ENCODE peak calls at places on chromosomes 7 and 10, in five cellular contexts. F is ovary, T is transverse colon, Y is spleen, N is HCT116. V is an unnamed sample.

GRCh38 chr7:23530901-23531793 is 634 bp downstream of the TRA2A start:
- DNase-seq in F (peak), T (peak), Y (peak), N (no peak), V (peak)

GRCh38 chr7:32206987-32207386 is 136.8 kb upstream of the PDE1C start:
- DNase-seq in F (no peak), T (no peak), Y (no peak), N (no peak), V (no peak)

GRCh38 chr7:153217032-153217431 is 457.5 kb downstream of the ACTR3B start:
- DNase-seq in F (no peak), T (no peak), Y (no peak), N (no peak), V (no peak)

GRCh38 chr10:22252801-22253577 is 35.2 kb upstream of the EBLN1 start:
- DNase-seq in F (peak), T (peak), Y (peak), N (no peak), V (peak)

GRCh38 chr10:18397886-18398285 is 253.5 kb downstream of the NSUN6 start:
- DNase-seq in F (no peak), T (no peak), Y (no peak), N (no peak), V (no peak)

GRCh38 chr7:20191044-20191867 is 25.9 kb downstream of the MACC1 start:
- DNase-seq in F (no peak), T (no peak), Y (peak), N (no peak), V (no peak)

GRCh38 chr7:12646139-12646538 is 41.3 kb upstream of the ARL4A start:
- DNase-seq in F (no peak), T (no peak), Y (no peak), N (no peak), V (no peak)

GRCh38 chr10:68242051-68242450 is 10.1 kb upstream of the ATOH7 start:
- DNase-seq in F (no peak), T (no peak), Y (no peak), N (no peak), V (no peak)

GRCh38 chr10:133359554-133359971 is 1.7 kb upstream of the FUOM start:
- DNase-seq in F (no peak), T (peak), Y (no peak), N (no peak), V (peak)

GRCh38 chr7:1710936-1711335 is 40.9 kb downstream of the ELFN1 start:
- DNase-seq in F (no peak), T (no peak), Y (peak), N (no peak), V (no peak)

GRCh38 chr7:85213500-85213899 is 26.6 kb upstream of the SEMA3D start:
- DNase-seq in F (no peak), T (no peak), Y (no peak), N (no peak), V (no peak)

GRCh38 chr7:18505870-18506460 is 10.4 kb downstream of the HDAC9 start:
- DNase-seq in F (no peak), T (no peak), Y (no peak), N (no peak), V (no peak)

GRCh38 chr7:90595341-90595800 is 750 bp upstream of the CDK14 start:
- DNase-seq in F (no peak), T (no peak), Y (no peak), N (no peak), V (no peak)

GRCh38 chr7:727104-727805 is at the start of gene PRKAR1B:
- DNase-seq in F (peak), T (peak), Y (peak), N (no peak), V (peak)

GRCh38 chr10:21071001-21071673 is 174.0 kb upstream of the NEBL start:
- DNase-seq in F (no peak), T (no peak), Y (no peak), N (no peak), V (no peak)

GRCh38 chr10:123272171-123272570 is 118.0 kb downstream of the BUB3 start:
- DNase-seq in F (no peak), T (no peak), Y (no peak), N (no peak), V (no peak)

GRCh38 chr10:129766611-129767550 is 197.2 kb downstream of the EBF3 start:
- DNase-seq in F (no peak), T (peak), Y (peak), N (no peak), V (no peak)

GRCh38 chr10:99620713-99621453 is 644 bp upstream of the SLC25A28 start:
- DNase-seq in F (peak), T (peak), Y (peak), N (peak), V (peak)
- TF ChIP-seq POLR2A in F (peak), T (peak), Y (peak), N (peak), V (no peak)

GRCh38 chr7:87474533-87475358 is 734 bp downstream of the ABCB4 start:
- DNase-seq in F (no peak), T (peak), Y (no peak), N (no peak), V (no peak)
- TF ChIP-seq POLR2A in F (no peak), T (no peak), Y (no peak), N (no peak), V (no peak)

GRCh38 chr10:3781458-3782098 is 3.4 kb downstream of the KLF6 start:
- DNase-seq in F (no peak), T (peak), Y (peak), N (no peak), V (no peak)

GRCh38 chr10:3780766-3781457 is 4.1 kb downstream of the KLF6 start:
- DNase-seq in F (no peak), T (no peak), Y (peak), N (no peak), V (no peak)

GRCh38 chr10:3783313-3783689 is 1.7 kb downstream of the KLF6 start:
- DNase-seq in F (peak), T (peak), Y (peak), N (no peak), V (peak)

GRCh38 chr10:3782456-3783312 is 2.3 kb downstream of the KLF6 start:
- DNase-seq in F (peak), T (peak), Y (peak), N (no peak), V (peak)

GRCh38 chr10:3782099-3782455 is 2.9 kb downstream of the KLF6 start:
- DNase-seq in F (no peak), T (no peak), Y (no peak), N (no peak), V (no peak)
- TF ChIP-seq POLR2A in F (no peak), T (no peak), Y (no peak), N (no peak), V (no peak)

GRCh38 chr10:6321880-6322279 is 119.1 kb downstream of the PFKFB3 start:
- DNase-seq in F (no peak), T (no peak), Y (no peak), N (peak), V (no peak)
- TF ChIP-seq POLR2A in F (no peak), T (no peak), Y (no peak), N (no peak), V (no peak)